ENCODE peak calls at places on chromosomes 13 and 19, in eight cellular contexts. Q is A673, D is breast epithelium, X is psoas muscle, G is left ventricle myocardium inferior, O is uterus, R is prostate gland, F is heart right ventricle. W is an unnamed sample.

GRCh38 chr13:106376411-106377112 is 158.9 kb downstream of the EFNB2 start:
- DNase-seq in Q (peak; percentile 50), X (no peak), R (no peak), G (no peak), F (no peak), O (peak; percentile 36), D (no peak), W (no peak)

GRCh38 chr13:29457299-29457698 is 138.2 kb downstream of the SLC7A1 start:
- DNase-seq in G (no peak), Q (peak; percentile 50), F (no peak), X (no peak), D (no peak), R (no peak), O (no peak), W (no peak)

GRCh38 chr19:50669319-50670101 is 20.3 kb downstream of the C19orf81 start:
- DNase-seq in F (no peak), O (no peak), D (no peak), X (no peak), Q (peak; percentile 64), G (no peak), R (no peak), W (peak; percentile 29)

GRCh38 chr19:41997121-41997850 is 3.3 kb upstream of the ATP1A3 start:
- DNase-seq in Q (peak; percentile 64), O (no peak), X (peak; percentile 37), R (peak; percentile 24), G (peak; percentile 47), F (peak; percentile 54), D (no peak), W (peak; percentile 24)

GRCh38 chr19:52786078-52786463 is 520 bp downstream of the ZNF600 start:
- DNase-seq in G (no peak), R (peak; percentile 4), F (peak; percentile 11), Q (no peak), X (peak; percentile 15), O (peak; percentile 15), D (no peak), W (no peak)

GRCh38 chr13:112746044-112746443 is 56.2 kb downstream of the ATP11A start:
- DNase-seq in X (no peak), R (no peak), D (no peak), O (peak; percentile 23), F (no peak), Q (no peak), G (no peak), W (no peak)

GRCh38 chr19:31092189-31092753 is 257.0 kb downstream of the TSHZ3 start:
- DNase-seq in O (no peak), D (no peak), G (no peak), F (no peak), R (no peak), X (no peak), Q (no peak), W (no peak)

GRCh38 chr13:111115841-111116500 is 861 bp downstream of the ARHGEF7 start:
- DNase-seq in O (peak; percentile 73), Q (peak; percentile 5), D (no peak), R (no peak), F (peak; percentile 57), G (peak; percentile 69), X (peak; percentile 64), W (no peak)

GRCh38 chr19:548841-549830 is 5.3 kb downstream of the GZMM start:
- DNase-seq in R (no peak), O (no peak), X (no peak), Q (no peak), F (no peak), D (no peak), G (no peak), W (no peak)

GRCh38 chr19:46295401-46296308 is 1.2 kb upstream of the HIF3A start:
- DNase-seq in Q (no peak), G (no peak), D (no peak), R (no peak), O (no peak), X (no peak), F (no peak), W (no peak)

GRCh38 chr13:20416223-20416622 is 109.4 kb downstream of the CRYL1 start:
- DNase-seq in R (no peak), G (no peak), X (no peak), F (no peak), D (no peak), O (no peak), Q (no peak), W (no peak)

GRCh38 chr13:98273824-98274786 is 97.0 kb upstream of the RNF113B start:
- DNase-seq in F (no peak), G (no peak), Q (peak; percentile 78), O (no peak), D (no peak), R (no peak), X (no peak), W (no peak)

GRCh38 chr19:2049741-2050348 is 1.2 kb downstream of the MKNK2 start:
- DNase-seq in G (peak; percentile 83), X (peak; percentile 85), Q (peak; percentile 50), R (peak; percentile 89), F (peak; percentile 76), D (peak; percentile 90), O (peak; percentile 81), W (no peak)

GRCh38 chr13:109145631-109146030 is 516.2 kb downstream of the MYO16 start:
- DNase-seq in R (no peak), Q (peak; percentile 93), X (no peak), D (no peak), O (peak; percentile 29), G (no peak), F (no peak), W (no peak)

GRCh38 chr13:100675660-100676129 is 1.1 kb upstream of the TMTC4 start:
- DNase-seq in G (no peak), F (no peak), Q (no peak), D (no peak), X (no peak), O (no peak), R (no peak), W (no peak)

GRCh38 chr19:6685962-6686627 is 16.1 kb upstream of the TNFSF14 start:
- DNase-seq in D (no peak), R (no peak), X (no peak), F (no peak), Q (no peak), O (no peak), G (no peak), W (no peak)

GRCh38 chr13:100392709-100393630 is 195.6 kb downstream of the GGACT start:
- DNase-seq in F (peak; percentile 18), Q (peak; percentile 97), G (peak; percentile 56), X (peak; percentile 75), R (no peak), D (peak; percentile 48), O (peak; percentile 95), W (peak; percentile 35)

GRCh38 chr13:31930901-31931522 is 100.6 kb upstream of the FRY start:
- DNase-seq in Q (no peak), X (no peak), O (no peak), F (no peak), D (no peak), G (no peak), R (no peak), W (no peak)

DNA sequence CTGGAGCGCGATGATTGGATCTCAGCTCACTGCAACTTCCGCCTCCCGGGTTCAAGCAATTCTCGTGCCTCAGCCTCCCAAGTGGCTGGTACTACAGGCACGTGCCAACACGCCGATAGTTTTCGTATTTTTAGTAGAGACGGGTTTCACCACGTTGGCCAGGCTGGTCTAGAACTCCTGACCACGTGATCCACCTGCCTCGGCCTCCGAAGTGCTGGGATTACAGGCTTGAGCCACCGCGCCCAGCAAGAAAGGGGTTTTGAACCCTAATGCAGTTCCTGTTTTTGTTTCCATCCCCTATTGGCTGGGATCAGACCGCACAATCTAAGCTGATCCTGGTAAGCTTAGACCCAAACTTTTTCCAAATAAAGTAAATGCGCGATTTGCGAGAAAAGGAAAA is 898 bp downstream of the ZNF626 start:
- DNase-seq in O (no peak), X (no peak), F (no peak), R (no peak), G (no peak), D (no peak), Q (no peak), W (no peak)
- H3K27ac ChIP-seq in O (peak overlapping the region; percentile 83), X (peak overlapping the region; percentile 95), F (peak overlapping the region; percentile 84), R (peak overlapping the region; percentile 71), G (peak overlapping the region; percentile 85), D (peak overlapping the region; percentile 90), Q (no peak overlapping the region), W (no peak overlapping the region)

GRCh38 chr19:36236946-36237310 is 22.0 kb downstream of the ZNF146 start:
- DNase-seq in Q (no peak), D (no peak), R (no peak), X (no peak), O (no peak), F (no peak), G (no peak), W (no peak)

GRCh38 chr19:36236304-36236945 is 21.5 kb downstream of the ZNF146 start:
- DNase-seq in D (no peak), Q (no peak), X (no peak), G (no peak), F (no peak), O (no peak), R (no peak), W (no peak)
- H3K9me3 ChIP-seq in D (peaks cover 16% of the 10 kb centered on the region), Q (peaks cover 49% of the 10 kb centered on the region), X (peaks cover 26% of the 10 kb centered on the region), G (peaks cover 17% of the 10 kb centered on the region), F (no peaks in the 10 kb centered on the region), O (peaks cover 25% of the 10 kb centered on the region), R (no peaks in the 10 kb centered on the region), W (peaks cover 90% of the 10 kb centered on the region)

DNA sequence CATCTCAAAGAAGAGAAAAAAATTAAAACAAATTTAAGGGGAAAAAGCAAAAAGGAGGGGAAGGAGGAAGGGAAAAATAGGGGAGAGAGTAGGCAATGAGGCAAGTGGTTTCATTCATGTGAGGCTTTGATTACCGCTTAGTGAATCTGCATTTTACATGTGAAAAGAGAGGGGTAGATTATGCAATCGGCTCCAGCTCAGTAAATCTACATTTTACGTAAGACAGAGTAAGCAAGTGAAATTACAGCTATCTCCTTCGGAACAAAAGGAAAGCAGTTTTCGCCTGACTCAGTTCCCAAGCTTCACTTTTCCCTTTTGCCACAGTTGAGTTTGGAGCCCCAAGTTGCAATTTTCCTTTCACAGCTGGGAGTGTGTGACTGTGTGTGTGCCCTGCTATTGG is 16.0 kb upstream of the OLFM2 start:
- DNase-seq in Q (no peak), D (no peak), X (no peak), R (no peak), O (no peak), F (no peak), G (no peak), W (no peak)
- H3K27me3 ChIP-seq in Q (no peaks in the 10 kb centered on the region), D (no peaks in the 10 kb centered on the region), X (no peaks in the 10 kb centered on the region), R (no peaks in the 10 kb centered on the region), O (no peaks in the 10 kb centered on the region), F (no peaks in the 10 kb centered on the region), G (peaks cover 52% of the 10 kb centered on the region), W (no peaks in the 10 kb centered on the region)

DNA sequence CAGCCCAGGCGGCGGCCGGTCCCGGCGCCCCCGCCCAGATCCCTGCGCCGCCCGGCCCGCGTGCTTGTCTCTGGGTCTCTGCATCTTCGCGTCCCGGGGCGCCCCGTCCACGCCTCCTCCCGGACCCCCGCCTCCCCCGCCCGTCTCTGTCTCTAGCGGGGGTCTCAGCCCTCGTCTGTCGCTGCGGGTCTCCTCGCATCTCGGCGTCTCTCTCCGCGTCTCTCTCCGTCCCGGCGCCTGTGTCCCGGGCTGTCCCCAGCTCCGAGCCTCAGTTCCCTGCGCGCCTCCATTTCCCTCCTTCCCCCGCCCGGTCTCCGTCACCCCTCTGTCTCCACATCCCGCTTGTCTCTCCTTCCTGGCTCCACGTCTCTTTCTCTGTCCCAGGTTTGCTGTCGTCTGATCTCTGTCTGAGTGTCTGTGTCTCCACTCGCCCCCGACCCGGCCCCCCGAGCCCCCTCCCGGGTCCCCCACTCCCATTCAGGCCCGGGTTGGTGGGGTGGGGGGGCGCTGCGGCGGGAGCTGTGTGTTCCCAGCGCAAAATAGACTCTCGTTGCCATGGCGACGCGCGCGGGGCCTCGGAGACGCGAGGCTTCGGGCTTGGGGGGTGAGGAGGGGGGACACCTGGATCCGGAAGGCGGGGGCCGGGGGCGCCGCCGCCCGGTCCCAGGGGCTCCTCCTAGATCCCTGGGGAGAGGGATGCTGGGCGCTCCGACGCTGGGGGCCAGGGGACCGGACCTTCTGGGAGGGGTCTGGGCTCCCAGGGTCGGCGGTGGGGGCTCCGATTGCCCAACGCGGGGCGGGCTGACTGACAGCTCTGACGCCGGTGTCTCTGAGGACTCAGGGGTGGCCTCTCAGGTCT is 8.7 kb upstream of the SHISA7 start:
- DNase-seq in Q (no peak), F (no peak), X (no peak), O (no peak), R (no peak), G (no peak), D (no peak), W (no peak)
- H3K27ac ChIP-seq in Q (no peak overlapping the region), F (no peak overlapping the region), X (no peak overlapping the region), O (no peak overlapping the region), R (no peak overlapping the region), G (no peak overlapping the region), D (no peak overlapping the region), W (no peak overlapping the region)

W was measured in CD4-positive, alpha-beta T cell.